ENCODE peak calls at places on chromosomes 11 and 22, in six cellular contexts. J is esophagus squamous epithelium, I is HCT116, C is heart left ventricle, V is ovary, O is A549. K is an unnamed sample. For H3K4me1, the result is how much of the 10 kb centered on the place peaks cover.

GRCh38 chr11:132632641-132633124 is 899.6 kb downstream of the OPCML start:
- DNase-seq in J (no peak), I (no peak), C (no peak), V (no peak), O (peak), K (peak)

GRCh38 chr11:33160147-33160546 is 1.1 kb downstream of the CSTF3 start:
- DNase-seq in J (no peak), I (no peak), C (no peak), V (no peak), O (peak), K (no peak)

GRCh38 chr22:44204937-44205712 is 24.4 kb downstream of the PARVG start:
- DNase-seq in J (no peak), I (no peak), C (no peak), V (peak), O (no peak), K (no peak)

GRCh38 chr22:29695129-29695926 is 24.5 kb upstream of the CABP7 start:
- DNase-seq in J (no peak), I (no peak), C (no peak), V (no peak), O (no peak), K (no peak)

GRCh38 chr22:40684728-40685127 is 5.4 kb downstream of the MCHR1 start:
- DNase-seq in J (no peak), I (no peak), C (no peak), V (no peak), O (no peak), K (no peak)

GRCh38 chr11:5136246-5136645 is 1.9 kb downstream of the OR52A5 start:
- DNase-seq in J (no peak), I (no peak), C (no peak), V (no peak), O (no peak), K (no peak)

GRCh38 chr11:31690041-31690440 is 121.1 kb downstream of the PAX6 start:
- DNase-seq in J (no peak), I (no peak), C (no peak), V (no peak), O (no peak), K (no peak)

GRCh38 chr11:68038226-68038717 is 553 bp upstream of the TCIRG1 start:
- DNase-seq in J (no peak), I (no peak), C (no peak), V (no peak), O (no peak), K (no peak)

GRCh38 chr22:49232319-49233067 is 595.2 kb downstream of the BRD1 start:
- DNase-seq in J (no peak), I (no peak), C (no peak), V (no peak), O (no peak), K (peak)

GRCh38 chr11:64867748-64868462 is 10.5 kb downstream of the EHD1 start:
- DNase-seq in J (no peak), I (no peak), C (no peak), V (no peak), O (no peak), K (no peak)

GRCh38 chr11:64868904-64869570 is 9.4 kb downstream of the EHD1 start:
- DNase-seq in J (no peak), I (no peak), C (peak), V (peak), O (peak), K (no peak)

GRCh38 chr11:64869571-64870175 is 8.7 kb downstream of the EHD1 start:
- DNase-seq in J (no peak), I (no peak), C (no peak), V (no peak), O (no peak), K (no peak)

GRCh38 chr11:64870893-64871849 is 7.2 kb downstream of the EHD1 start:
- DNase-seq in J (no peak), I (no peak), C (no peak), V (no peak), O (no peak), K (no peak)

DNA sequence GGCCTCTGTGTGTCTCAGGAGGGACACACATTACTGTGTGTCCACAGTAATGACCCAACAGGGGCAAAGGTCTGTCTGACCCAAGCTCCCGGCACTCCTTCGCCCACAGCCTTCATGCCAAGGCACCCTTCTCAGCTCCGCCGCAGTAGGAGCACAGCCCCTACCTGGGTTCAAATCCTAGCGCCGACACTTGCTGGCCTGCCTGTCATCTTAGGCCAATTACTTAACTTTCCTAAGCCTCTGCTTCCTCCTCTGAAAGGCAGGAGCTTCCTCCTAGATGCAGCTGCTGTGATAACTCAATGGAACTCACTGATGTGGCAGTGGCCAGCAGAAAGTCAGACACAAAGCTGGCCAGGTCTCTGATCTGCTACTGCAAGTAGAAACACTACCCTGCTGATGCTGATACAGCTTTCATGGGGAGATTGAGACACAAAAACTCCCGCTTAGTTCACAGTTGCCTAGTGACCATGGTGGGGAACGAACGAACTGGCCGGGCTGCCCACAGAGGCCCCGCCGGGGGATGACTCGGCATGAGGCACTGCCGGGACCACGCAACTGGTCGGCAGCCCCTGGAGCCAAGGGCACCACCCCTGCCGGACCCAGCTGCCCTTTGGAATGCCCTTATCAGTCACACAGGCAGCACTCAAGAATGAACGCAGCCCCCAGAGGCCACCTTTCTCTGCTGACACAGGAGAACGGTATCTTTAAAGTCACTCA is 8.1 kb downstream of the EHD1 start:
- DNase-seq in J (no peak), I (no peak), C (peak), V (no peak), O (no peak), K (no peak)
- TF ChIP-seq POLR2A in J (no peak), I (no peak), C (no peak), V (no peak), O (no peak), K (no peak)

GRCh38 chr11:83159901-83160865 is 3.3 kb downstream of the PCF11 start:
- DNase-seq in J (no peak), I (no peak), C (no peak), V (no peak), O (peak), K (no peak)
- H3K27ac ChIP-seq in J (peak), I (no peak), C (no peak), V (no peak), O (peak), K (peak)

DNA sequence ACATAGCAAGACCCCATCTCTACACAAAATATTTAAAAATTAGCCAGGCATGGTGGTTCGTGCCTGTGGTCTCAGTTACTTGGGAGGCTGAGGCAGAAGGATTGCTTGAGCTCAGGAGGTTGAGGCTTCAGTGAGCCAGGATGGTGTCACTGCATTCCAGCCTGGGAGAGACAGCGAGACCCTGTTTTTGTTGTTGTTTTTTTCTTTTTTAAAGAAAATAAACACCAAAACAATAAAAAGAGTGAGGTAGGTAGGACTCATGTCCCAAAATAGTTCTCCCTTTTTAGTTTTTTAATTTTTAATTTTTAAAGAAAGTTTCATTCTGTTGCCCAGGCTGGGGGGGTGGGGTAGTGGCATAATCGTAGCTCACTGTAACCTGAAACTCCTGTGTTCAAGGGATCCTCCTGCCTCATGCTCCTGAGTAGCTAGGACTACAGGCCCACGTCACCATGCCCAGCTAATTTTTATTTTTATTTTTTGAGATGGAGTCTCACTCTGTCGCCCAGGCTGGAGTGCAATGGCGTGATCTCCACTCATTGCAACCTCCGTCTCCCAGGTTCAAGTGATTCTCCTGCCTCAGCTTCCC is 25.5 kb upstream of the MALAT1 start:
- DNase-seq in J (no peak), I (no peak), C (no peak), V (no peak), O (no peak), K (no peak)
- H3K4me1 ChIP-seq in J (half or more), I (half or more), C (under half), V (under half), O (half or more), K (half or more)

DNA sequence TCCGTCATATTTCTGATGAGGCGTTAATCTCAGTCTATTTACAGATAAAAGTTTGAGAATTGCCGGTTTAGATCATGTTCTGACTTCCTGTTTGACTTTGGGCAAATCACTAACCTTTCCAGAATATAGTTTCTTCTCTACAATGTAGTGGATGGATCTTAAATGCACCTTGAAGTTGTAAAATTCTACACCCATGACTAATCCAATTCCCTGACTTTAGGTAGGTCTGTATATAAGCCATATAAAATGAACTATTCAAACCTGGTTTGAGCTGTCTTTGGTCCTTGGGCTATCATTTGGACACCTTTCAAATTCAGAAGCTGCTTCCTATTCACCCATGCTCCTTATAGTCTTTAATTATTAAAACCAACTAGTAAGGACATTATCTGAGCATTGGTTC is 52.2 kb upstream of the BLID start:
- DNase-seq in J (no peak), I (no peak), C (no peak), V (no peak), O (no peak), K (no peak)
- TF ChIP-seq POLR2A in J (no peak), I (no peak), C (no peak), V (no peak), O (no peak), K (no peak)

GRCh38 chr11:3824714-3825472 is 15.9 kb downstream of the RHOG start:
- DNase-seq in J (no peak), I (no peak), C (peak), V (no peak), O (peak), K (no peak)
- H3K27ac ChIP-seq in J (no peak), I (no peak), C (no peak), V (no peak), O (no peak), K (no peak)

GRCh38 chr11:577611-577894 is 1.3 kb downstream of the PHRF1 start:
- DNase-seq in J (no peak), I (no peak), C (no peak), V (no peak), O (no peak), K (no peak)
- H3K4me1 ChIP-seq in J (under half), I (under half), C (under half), V (under half), O (under half), K (half or more)

DNA sequence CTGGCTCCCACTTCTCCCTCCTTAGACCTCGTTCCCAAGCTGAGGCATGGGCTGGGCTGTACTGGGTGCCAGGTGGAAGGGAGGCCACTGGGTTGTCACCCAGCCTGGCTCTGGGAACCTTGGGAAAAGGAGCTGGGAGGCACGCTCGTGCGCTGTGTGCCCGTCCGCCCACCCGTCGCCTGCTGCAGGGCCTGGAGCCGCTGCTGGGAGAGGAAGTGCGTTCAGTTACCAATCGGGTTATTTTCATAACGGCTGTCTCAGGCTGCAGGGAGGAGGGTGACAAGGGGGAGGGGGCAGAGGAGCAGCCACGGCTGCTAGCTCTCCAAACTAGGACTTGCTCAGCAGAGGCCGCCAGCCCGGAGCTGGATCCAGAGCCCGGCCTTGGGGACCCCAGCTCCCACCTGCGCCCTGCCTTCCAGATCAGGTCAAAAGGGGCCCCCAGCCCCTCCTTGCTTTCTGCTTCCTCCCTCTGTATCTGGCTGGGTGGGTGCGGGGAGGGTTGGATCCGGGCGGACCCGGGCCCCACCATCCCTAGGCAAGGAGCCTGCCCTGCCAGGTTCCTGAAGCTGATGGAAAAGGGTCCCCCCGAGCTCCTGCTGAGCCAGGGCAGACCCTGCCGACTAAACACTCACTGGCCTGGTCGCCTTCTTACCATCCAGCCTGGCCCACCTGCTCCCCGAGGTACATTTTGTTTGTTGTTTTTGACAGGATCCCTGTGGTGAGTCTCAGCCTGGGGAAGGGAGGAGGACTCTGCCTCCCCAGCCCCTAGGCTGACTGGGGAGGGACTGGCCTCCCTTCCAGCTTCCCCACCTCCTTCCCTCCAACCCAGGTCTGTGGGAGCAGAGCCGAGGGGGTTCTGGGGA is 14.3 kb downstream of the DGKZ start:
- DNase-seq in J (no peak), I (no peak), C (peak), V (no peak), O (no peak), K (no peak)
- TF ChIP-seq POLR2A in J (peak), I (no peak), C (peak), V (no peak), O (no peak), K (no peak)

GRCh38 chr11:102985850-102986249 is 30.3 kb upstream of the MMP13 start:
- DNase-seq in J (no peak), I (no peak), C (no peak), V (no peak), O (no peak), K (no peak)
- H3K27ac ChIP-seq in J (no peak), I (no peak), C (no peak), V (no peak), O (no peak), K (no peak)

DNA sequence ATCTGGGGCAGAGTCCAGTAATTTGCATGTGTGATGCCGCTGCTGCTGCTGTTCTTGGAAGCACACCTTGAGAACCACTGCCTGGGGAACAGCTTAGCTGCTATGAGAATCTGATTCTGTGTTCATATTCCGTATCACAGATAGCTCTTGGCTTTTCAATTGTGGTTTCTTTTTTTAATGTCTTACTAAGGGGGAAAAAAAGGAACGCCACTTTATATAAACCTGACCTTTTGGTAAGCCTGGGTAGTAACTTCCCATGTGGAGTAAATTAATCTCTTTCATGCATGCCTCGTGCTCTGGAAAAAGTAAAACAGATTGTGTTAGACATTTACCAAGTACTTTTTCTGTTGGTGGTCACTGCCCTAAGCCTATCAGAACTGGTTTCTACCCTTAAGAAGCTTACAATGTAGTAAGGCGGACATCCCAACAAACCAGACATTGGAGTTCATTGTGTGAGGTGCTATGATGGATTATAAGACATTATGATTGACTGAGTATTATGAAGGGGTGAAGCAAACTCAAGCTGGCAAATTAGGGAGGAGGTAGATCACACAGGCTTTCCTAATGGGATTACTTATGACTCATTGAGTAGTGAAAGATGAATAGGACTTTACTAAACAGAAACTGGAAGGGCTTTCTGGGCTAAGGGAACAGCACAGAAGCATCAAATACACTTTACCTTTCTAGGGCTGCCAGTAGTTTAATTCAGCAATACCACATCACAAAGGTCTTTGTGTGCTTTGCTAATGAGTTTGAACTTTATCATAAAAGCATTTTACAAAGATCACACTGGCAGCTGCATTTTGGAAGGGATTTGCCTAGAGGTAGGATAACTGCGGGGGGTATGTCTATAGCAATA is 64.7 kb downstream of the MAML2 start:
- DNase-seq in J (no peak), I (no peak), C (no peak), V (no peak), O (no peak), K (no peak)
- H3K4me1 ChIP-seq in J (under half), I (under half), C (under half), V (under half), O (under half), K (under half)